ENCODE peak calls at places on chromosomes 16 and 17, in four cellular contexts. V is trophoblast cell, U is mesendoderm, N is neuronal stem cell. P is an unnamed sample.

GRCh38 chr17:45265823-45266222 is 3.9 kb upstream of the SPATA32 start:
- DNase-seq in U (no peak), V (no peak), N (no peak), P (peak; percentile 87)

GRCh38 chr17:48610282-48611211 is at the start of gene HOXB7:
- DNase-seq in N (no peak), U (no peak), V (peak; percentile 66), P (peak; percentile 62)

GRCh38 chr17:63517825-63518534 is 5.2 kb upstream of the KCNH6 start:
- DNase-seq in V (no peak), U (no peak), N (no peak), P (no peak)

GRCh38 chr16:26161461-26162180 is 469.9 kb downstream of the HS3ST4 start:
- DNase-seq in N (no peak), U (no peak), V (no peak), P (no peak)

GRCh38 chr17:75238684-75239191 is 22.7 kb downstream of the GGA3 start:
- DNase-seq in V (peak; percentile 80), N (peak; percentile 44), U (peak; percentile 83), P (peak; percentile 69)

GRCh38 chr17:7885357-7886226 is 3.0 kb upstream of the CHD3 start:
- DNase-seq in V (peak; percentile 49), N (peak; percentile 70), U (peak; percentile 77), P (peak; percentile 14)

GRCh38 chr17:82882715-82883446 is 43.1 kb upstream of the ZNF750 start:
- DNase-seq in U (no peak), V (peak; percentile 68), N (no peak), P (no peak)

GRCh38 chr17:50532452-50533024 is at the start of gene EPN3:
- DNase-seq in U (peak; percentile 79), V (peak; percentile 76), N (no peak), P (no peak)

GRCh38 chr16:54928016-54928356 is 2.7 kb upstream of the IRX5 start:
- DNase-seq in U (no peak), N (peak; percentile 30), V (peak; percentile 23), P (no peak)

GRCh38 chr16:13997933-13998332 is 73.2 kb upstream of the MRTFB start:
- DNase-seq in V (no peak), N (no peak), U (no peak), P (no peak)

GRCh38 chr17:35698800-35699199 is 32.6 kb upstream of the RASL10B start:
- DNase-seq in N (no peak), V (no peak), U (no peak), P (no peak)

GRCh38 chr16:714079-714478 is 839 bp upstream of the METRN start:
- DNase-seq in U (no peak), N (no peak), V (peak; percentile 55), P (no peak)

GRCh38 chr16:72902276-72902675 is 145.7 kb downstream of the ZFHX3 start:
- DNase-seq in N (no peak), U (no peak), V (no peak), P (no peak)

GRCh38 chr16:87742781-87743490 is 22.9 kb downstream of the KLHDC4 start:
- DNase-seq in U (no peak), N (no peak), V (no peak), P (no peak)

GRCh38 chr16:87744750-87745514 is 20.9 kb downstream of the KLHDC4 start:
- DNase-seq in N (no peak), U (no peak), V (no peak), P (no peak)

GRCh38 chr16:87746178-87746577 is 19.6 kb downstream of the KLHDC4 start:
- DNase-seq in V (no peak), N (no peak), U (no peak), P (no peak)

GRCh38 chr16:87741700-87742415 is 23.9 kb downstream of the KLHDC4 start:
- DNase-seq in U (no peak), N (no peak), V (no peak), P (no peak)

DNA sequence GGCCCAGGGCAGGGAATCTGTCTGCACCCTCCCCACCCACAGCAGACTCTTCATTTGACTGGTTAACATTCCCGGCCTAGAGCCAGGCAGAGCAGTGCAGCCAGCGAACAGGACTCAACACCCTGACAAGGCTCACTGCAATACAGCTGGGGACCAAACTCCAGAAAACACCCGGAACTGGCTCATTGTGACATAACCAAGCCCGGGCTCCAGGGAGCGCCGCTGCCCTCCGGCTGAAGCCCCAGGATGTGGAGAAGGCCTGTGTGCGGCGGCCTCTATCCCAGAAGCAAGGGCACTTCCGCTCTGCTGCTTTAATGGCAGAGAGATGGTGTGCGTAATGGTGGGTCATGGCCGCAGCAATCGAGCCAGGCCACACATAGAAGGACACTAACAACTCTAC is 18.2 kb downstream of the KLHDC4 start:
- DNase-seq in N (no peak), U (peak; percentile 10), V (no peak), P (no peak)
- H3K18ac ChIP-seq in N (no peak overlapping the region), U (no peak overlapping the region), V (no peak overlapping the region), P (no peak overlapping the region)

DNA sequence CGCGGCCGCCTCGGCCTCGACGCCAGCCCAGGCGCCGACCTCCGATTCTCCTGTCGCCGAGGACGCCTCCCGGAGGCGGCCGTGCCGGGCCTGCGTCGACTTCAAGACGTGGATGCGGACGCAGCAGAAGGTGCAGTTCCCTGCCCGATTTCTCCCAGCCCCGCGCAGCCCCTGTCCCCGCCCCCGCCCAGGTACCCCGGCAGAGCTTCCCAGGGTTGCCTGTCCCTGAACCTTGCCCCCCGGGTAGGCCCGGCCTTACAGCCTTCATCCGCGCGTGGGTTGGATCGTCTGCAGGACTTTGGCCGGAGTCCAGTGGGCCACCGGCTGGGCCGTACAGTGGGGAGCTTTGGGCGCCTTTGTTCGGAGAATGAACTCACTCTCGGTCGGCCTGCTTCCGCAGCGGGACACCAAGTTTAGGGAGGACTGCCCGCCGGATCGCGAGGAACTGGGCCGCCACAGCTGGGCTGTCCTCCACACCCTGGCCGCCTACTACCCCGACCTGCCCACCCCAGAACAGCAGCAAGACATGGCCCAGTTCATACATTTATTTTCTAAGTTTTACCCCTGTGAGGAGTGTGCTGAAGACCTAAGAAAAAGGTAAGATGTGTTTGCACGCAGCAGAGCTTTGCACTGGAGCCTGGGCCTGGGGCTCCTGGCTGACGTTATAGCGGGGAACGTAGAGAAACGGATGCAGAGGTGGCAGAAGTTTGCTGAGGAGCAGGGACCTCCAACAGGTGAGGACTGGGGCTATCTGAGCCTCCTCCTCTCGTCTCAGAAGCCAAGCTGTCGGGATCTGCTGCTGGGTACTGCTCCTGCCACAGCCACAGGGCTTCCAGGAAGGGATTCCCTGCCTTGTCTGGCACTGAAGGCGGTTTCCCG is 593 bp downstream of the GFER start:
- DNase-seq in U (no peak), V (no peak), N (no peak), P (peak; percentile 13)
- H3K18ac ChIP-seq in U (peak overlapping the region; percentile 72), V (peak overlapping the region; percentile 75), N (peak overlapping the region; percentile 97), P (no peak overlapping the region)

GRCh38 chr16:4525069-4525468 is 13.5 kb downstream of the CDIP1 start:
- DNase-seq in U (no peak), N (no peak), V (no peak), P (no peak)
- H3K18ac ChIP-seq in U (no peak overlapping the region), N (no peak overlapping the region), V (no peak overlapping the region), P (no peak overlapping the region)

GRCh38 chr17:15306406-15306970 is 34.9 kb downstream of the TEKT3 start:
- DNase-seq in V (no peak), N (no peak), U (no peak), P (peak; percentile 31)
- H3K18ac ChIP-seq in V (no peak overlapping the region), N (no peak overlapping the region), U (no peak overlapping the region), P (peak overlapping the region; percentile 82)

GRCh38 chr16:85914423-85914794 is 15.4 kb downstream of the IRF8 start:
- DNase-seq in V (no peak), N (no peak), U (no peak), P (no peak)
- H3K18ac ChIP-seq in V (no peak overlapping the region), N (peak overlapping the region; percentile 79), U (no peak overlapping the region), P (no peak overlapping the region)

P was measured in IMR-90.